ENCODE peak calls at places on chromosome 1, in eight cellular contexts. R is astrocyte of the cerebellum, L is GM13976, D is IMR-90, H is Calu3, M is colonic mucosa, C is AG04450, V is LNCaP clone FGC. S is an unnamed sample.
A peak's percentile ranks its signal among the peaks of the same experiment; 100 is the strongest.

GRCh38 chr1:77831976-77832695 is 52.7 kb downstream of the MIGA1 start:
- DNase-seq in R (no peak), L (no peak), D (peak; percentile 76), H (no peak), M (no peak), C (no peak), V (peak; percentile 80), S (no peak)

GRCh38 chr1:31689821-31690220 is 14.0 kb downstream of the COL16A1 start:
- DNase-seq in R (peak; percentile 88), L (no peak), D (peak; percentile 96), H (peak; percentile 76), M (no peak), C (peak; percentile 85), V (no peak), S (no peak)

GRCh38 chr1:31696246-31696645 is 7.6 kb downstream of the COL16A1 start:
- DNase-seq in R (no peak), L (no peak), D (no peak), H (peak; percentile 89), M (no peak), C (no peak), V (peak; percentile 23), S (peak; percentile 79)

GRCh38 chr1:184597652-184598357 is 156.9 kb downstream of the EDEM3 start:
- DNase-seq in R (no peak), L (no peak), D (peak; percentile 73), H (no peak), M (peak; percentile 37), C (no peak), V (peak; percentile 33), S (no peak)

GRCh38 chr1:9279172-9279840 is 13.4 kb upstream of the SPSB1 start:
- DNase-seq in R (no peak), L (no peak), D (peak; percentile 55), H (no peak), M (peak; percentile 88), C (no peak), V (no peak), S (no peak)

GRCh38 chr1:37513795-37514349 is 694 bp downstream of the MEAF6 start:
- DNase-seq in R (no peak), L (peak; percentile 71), D (no peak), H (peak; percentile 50), M (peak; percentile 34), C (no peak), V (no peak), S (peak; percentile 27)

GRCh38 chr1:115807723-115808122 is 33.2 kb downstream of the NHLH2 start:
- DNase-seq in R (peak; percentile 59), L (peak; percentile 41), D (peak; percentile 66), H (peak; percentile 68), M (peak; percentile 83), C (peak; percentile 26), V (peak; percentile 69), S (peak; percentile 67)

GRCh38 chr1:206921772-206922265 is at the start of gene FCMR:
- DNase-seq in R (no peak), L (no peak), D (no peak), H (no peak), M (no peak), C (no peak), V (no peak), S (no peak)

GRCh38 chr1:225565845-225566244 is 87.1 kb downstream of the ENAH start:
- DNase-seq in R (no peak), L (no peak), D (no peak), H (no peak), M (no peak), C (no peak), V (no peak), S (no peak)

GRCh38 chr1:236284291-236284711 is 2.5 kb upstream of the ERO1B start:
- DNase-seq in R (no peak), L (peak; percentile 66), D (no peak), H (no peak), M (no peak), C (no peak), V (no peak), S (no peak)

GRCh38 chr1:223016890-223017289 is 126.2 kb downstream of the TLR5 start:
- DNase-seq in R (no peak), L (peak; percentile 10), D (no peak), H (no peak), M (no peak), C (no peak), V (no peak), S (no peak)

GRCh38 chr1:55074455-55074854 is 35.1 kb downstream of the PCSK9 start:
- DNase-seq in R (no peak), L (no peak), D (no peak), H (no peak), M (no peak), C (no peak), V (no peak), S (no peak)

GRCh38 chr1:76238094-76238551 is 163.6 kb downstream of the ST6GALNAC3 start:
- DNase-seq in R (no peak), L (no peak), D (no peak), H (peak; percentile 50), M (no peak), C (no peak), V (no peak), S (no peak)

GRCh38 chr1:201262963-201263608 is 20.2 kb upstream of the PKP1 start:
- DNase-seq in R (no peak), L (no peak), D (no peak), H (no peak), M (peak; percentile 14), C (no peak), V (no peak), S (no peak)

GRCh38 chr1:227621211-227621610 is 57.9 kb downstream of the ZNF678 start:
- DNase-seq in R (no peak), L (no peak), D (no peak), H (no peak), M (no peak), C (no peak), V (no peak), S (no peak)

GRCh38 chr1:163414778-163415177 is 93.0 kb downstream of the NUF2 start:
- DNase-seq in R (no peak), L (peak; percentile 32), D (no peak), H (no peak), M (no peak), C (no peak), V (no peak), S (no peak)

GRCh38 chr1:65056866-65057265 is 90.5 kb upstream of the JAK1 start:
- DNase-seq in R (no peak), L (no peak), D (no peak), H (no peak), M (no peak), C (no peak), V (no peak), S (no peak)
- TF ChIP-seq CTCF in R (no peak), L (no peak), D (no peak), H (no peak), M (no peak), C (no peak), V (no peak), S (no peak)

DNA sequence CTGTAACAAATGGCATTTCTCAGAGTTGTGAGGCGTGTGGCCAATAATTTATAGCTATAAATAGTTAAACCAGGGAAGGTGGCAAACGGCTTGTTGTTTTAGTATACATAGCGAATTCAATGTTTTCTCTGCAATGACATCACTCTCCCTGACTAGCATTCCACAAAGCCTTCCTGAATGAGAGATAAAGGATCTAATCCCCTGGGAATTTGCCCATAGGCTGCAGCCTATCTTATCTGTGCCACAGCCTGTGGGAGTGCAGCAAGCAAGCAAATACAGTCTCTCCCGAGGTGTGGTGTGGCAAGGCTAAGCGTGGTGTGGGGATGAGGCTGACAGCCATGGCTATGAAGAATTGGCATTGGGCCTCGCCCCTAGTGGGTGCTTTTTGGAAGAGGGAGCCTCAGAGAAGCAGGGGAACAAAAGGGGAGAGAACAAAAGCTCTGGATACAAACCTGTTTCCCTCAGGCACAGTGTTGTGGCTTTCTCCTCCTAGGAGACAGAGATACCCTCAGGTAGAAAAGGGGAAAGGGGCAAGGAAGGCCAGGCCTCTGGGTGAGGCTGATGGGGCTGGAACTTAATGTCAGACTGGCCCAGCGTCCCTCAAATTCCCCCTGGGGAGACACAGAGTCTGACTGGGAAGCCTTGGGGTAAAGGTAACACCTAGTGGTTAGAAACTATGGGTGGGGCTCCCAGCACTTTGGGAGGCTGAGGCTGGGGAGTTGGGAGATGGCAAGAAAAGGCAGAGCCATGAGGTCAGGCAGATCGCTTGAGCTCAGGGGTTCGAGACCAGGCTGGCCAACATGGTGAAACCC is 8.9 kb downstream of the TAGLN2 start:
- DNase-seq in R (no peak), L (no peak), D (peak; percentile 91), H (peak; percentile 50), M (no peak), C (no peak), V (peak; percentile 97), S (peak; percentile 60)
- TF ChIP-seq CTCF in R (no peak), L (no peak), D (no peak), H (no peak), M (no peak), C (no peak), V (no peak), S (no peak)

DNA sequence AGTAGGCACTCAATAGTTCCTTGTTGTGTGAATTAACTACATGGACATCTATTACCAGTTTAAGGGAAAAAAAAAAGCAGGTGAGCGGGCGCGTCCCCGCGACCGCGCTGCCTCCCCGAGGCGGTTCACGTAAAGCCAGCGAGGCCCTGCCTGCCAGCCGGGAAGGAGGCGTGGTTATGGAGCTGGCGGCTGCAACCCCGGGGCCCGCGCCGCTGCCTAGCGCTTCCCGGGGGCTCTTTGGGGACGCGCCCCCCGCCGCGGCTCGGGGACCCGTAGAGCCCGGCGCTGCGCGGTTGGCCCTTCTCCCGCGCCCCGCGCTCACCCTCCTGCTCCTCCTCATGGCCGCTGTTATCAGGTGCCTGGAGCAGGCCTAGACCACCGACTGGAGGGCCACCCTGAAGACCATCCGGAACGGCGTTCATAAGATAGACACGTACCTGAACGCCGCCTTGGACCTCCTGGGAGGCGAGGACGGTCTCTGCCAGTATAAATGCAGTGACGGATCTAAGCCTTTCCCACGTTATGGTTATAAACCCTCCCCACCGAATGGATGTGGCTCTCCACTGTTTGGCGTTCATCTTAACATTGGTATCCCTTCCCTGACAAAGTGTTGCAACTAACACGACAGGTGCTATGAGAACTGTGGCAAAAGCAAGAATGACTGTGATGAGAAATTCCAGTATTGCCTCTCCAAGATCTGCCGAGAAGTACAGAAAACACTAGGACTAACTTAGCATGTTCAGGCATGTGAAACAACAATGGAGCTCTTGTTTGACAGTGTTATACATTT is 2.6 kb upstream of the CC2D1B start:
- DNase-seq in R (no peak), L (peak; percentile 74), D (peak; percentile 32), H (peak; percentile 84), M (peak; percentile 73), C (no peak), V (peak; percentile 13), S (peak; percentile 69)
- TF ChIP-seq CTCF in R (peak; percentile 32), L (no peak), D (peak; percentile 26), H (no peak), M (no peak), C (peak; percentile 34), V (peak; percentile 42), S (no peak)

GRCh38 chr1:230905733-230906132 is 37.4 kb upstream of the C1orf198 start:
- DNase-seq in R (peak; percentile 58), L (no peak), D (peak; percentile 83), H (no peak), M (no peak), C (no peak), V (no peak), S (no peak)
- TF ChIP-seq CTCF in R (no peak), L (no peak), D (no peak), H (no peak), M (no peak), C (no peak), V (no peak), S (no peak)

GRCh38 chr1:33007190-33008050 is 29.3 kb downstream of the AK2 start:
- DNase-seq in R (peak; percentile 87), L (no peak), D (peak; percentile 94), H (peak; percentile 67), M (no peak), C (peak; percentile 79), V (no peak), S (peak; percentile 56)
- TF ChIP-seq CTCF in R (peak; percentile 72), L (peak; percentile 6), D (peak; percentile 89), H (peak; percentile 71), M (no peak), C (peak; percentile 80), V (peak; percentile 11), S (peak; percentile 27)